ENCODE peak calls at places on chromosomes 13 and 19, in four cellular contexts. T, V, Y and D are unnamed samples.

GRCh38 chr13:32548837-32549236 is 10.2 kb upstream of the N4BP2L2 start:
- DNase-seq in T (no peak), V (no peak), Y (peak), D (no peak)

GRCh38 chr13:51636349-51636890 is 52.2 kb downstream of the WDFY2 start:
- DNase-seq in T (no peak), V (no peak), Y (no peak), D (no peak)

GRCh38 chr13:103222683-103223082 is 156.5 kb upstream of the SLC10A2 start:
- DNase-seq in T (no peak), V (no peak), Y (no peak), D (no peak)

GRCh38 chr13:27276188-27276587 is 5.6 kb downstream of the RASL11A start:
- DNase-seq in T (peak), V (no peak), Y (peak), D (no peak)

GRCh38 chr13:103282571-103283450 is 216.6 kb upstream of the SLC10A2 start:
- DNase-seq in T (no peak), V (peak), Y (peak), D (no peak)

GRCh38 chr13:50128406-50129048 is 113.3 kb downstream of the KCNRG start:
- DNase-seq in T (peak), V (peak), Y (no peak), D (peak)

GRCh38 chr19:10655457-10656312 is 1.5 kb downstream of the ILF3 start:
- DNase-seq in T (no peak), V (peak), Y (peak), D (peak)

GRCh38 chr19:50975766-50976165 is 6.4 kb upstream of the KLK6 start:
- DNase-seq in T (peak), V (peak), Y (no peak), D (no peak)

GRCh38 chr19:48835734-48836088 is 580 bp downstream of the HSD17B14 start:
- DNase-seq in T (peak), V (peak), Y (peak), D (peak)

GRCh38 chr13:42041684-42042035 is 6.8 kb upstream of the DGKH start:
- DNase-seq in T (peak), V (peak), Y (peak), D (no peak)

GRCh38 chr19:30691767-30692516 is 319.8 kb downstream of the ZNF536 start:
- DNase-seq in T (no peak), V (no peak), Y (no peak), D (no peak)

GRCh38 chr19:57010541-57010940 is 109.2 kb upstream of the USP29 start:
- DNase-seq in T (no peak), V (no peak), Y (no peak), D (no peak)

GRCh38 chr19:10617409-10618121 is 7.8 kb upstream of the SLC44A2 start:
- DNase-seq in T (no peak), V (no peak), Y (peak), D (no peak)

DNA sequence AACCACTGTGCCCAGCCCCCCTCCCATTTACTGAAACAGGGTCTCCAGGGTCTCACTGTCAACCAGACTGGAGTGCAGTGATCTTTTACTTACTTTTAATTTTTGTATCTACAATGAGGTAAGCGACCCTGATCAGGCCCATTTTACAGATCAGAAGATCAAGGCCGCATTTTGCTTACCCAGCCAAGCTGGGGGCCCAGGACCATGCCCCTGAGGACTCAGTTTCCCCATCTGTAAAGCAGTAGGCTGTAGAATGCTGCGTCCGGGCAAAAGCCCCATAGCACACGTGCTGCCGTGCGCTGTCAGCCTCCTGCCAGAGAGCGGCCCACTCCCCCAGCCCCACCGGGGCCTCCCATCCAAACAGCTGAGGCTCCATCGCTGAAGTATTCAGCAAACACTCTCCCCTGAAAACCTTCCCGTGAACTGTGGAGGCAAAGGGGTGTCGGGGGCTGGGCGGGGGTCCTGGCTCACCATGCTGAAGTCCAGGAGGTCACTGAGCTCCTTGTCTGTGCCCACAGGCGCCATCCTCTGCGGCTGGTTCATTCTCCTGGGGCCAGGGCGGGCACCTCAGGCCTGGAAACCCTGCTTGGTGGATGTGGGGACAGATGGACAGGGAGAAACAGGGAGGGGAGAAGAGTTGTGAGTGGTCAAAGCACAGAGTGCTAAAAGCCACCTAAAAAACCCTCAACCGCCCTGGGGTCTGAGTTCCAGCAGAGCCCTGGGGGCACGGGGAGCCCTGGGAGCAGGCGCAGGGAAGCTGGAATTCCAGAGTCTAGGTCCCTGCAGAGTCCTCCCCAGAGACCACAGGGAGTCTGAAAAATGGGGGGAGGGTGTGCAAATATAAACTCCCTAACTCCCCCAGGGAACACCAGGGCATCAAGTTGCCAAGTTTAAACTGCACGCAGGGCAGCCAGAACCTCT is 2.4 kb downstream of the TCF3 start:
- DNase-seq in T (no peak), V (no peak), Y (no peak), D (no peak)
- H3K9ac ChIP-seq in T (no peak), V (peak), Y (peak), D (peak)

GRCh38 chr19:12720296-12720695 is 3.4 kb downstream of the TNPO2 start:
- DNase-seq in T (no peak), V (no peak), Y (no peak), D (no peak)
- H3K9ac ChIP-seq in T (no peak), V (peak), Y (peak), D (peak)

GRCh38 chr19:41189425-41190065 is 3.5 kb upstream of the CYP2S1 start:
- DNase-seq in T (peak), V (peak), Y (no peak), D (no peak)

GRCh38 chr19:41195675-41196497 is 2.9 kb downstream of the CYP2S1 start:
- DNase-seq in T (no peak), V (no peak), Y (peak), D (no peak)

GRCh38 chr19:41193420-41194156 is 569 bp downstream of the CYP2S1 start:
- DNase-seq in T (no peak), V (no peak), Y (no peak), D (no peak)

GRCh38 chr19:41194157-41194552 is 1.1 kb downstream of the CYP2S1 start:
- DNase-seq in T (no peak), V (no peak), Y (no peak), D (no peak)

DNA sequence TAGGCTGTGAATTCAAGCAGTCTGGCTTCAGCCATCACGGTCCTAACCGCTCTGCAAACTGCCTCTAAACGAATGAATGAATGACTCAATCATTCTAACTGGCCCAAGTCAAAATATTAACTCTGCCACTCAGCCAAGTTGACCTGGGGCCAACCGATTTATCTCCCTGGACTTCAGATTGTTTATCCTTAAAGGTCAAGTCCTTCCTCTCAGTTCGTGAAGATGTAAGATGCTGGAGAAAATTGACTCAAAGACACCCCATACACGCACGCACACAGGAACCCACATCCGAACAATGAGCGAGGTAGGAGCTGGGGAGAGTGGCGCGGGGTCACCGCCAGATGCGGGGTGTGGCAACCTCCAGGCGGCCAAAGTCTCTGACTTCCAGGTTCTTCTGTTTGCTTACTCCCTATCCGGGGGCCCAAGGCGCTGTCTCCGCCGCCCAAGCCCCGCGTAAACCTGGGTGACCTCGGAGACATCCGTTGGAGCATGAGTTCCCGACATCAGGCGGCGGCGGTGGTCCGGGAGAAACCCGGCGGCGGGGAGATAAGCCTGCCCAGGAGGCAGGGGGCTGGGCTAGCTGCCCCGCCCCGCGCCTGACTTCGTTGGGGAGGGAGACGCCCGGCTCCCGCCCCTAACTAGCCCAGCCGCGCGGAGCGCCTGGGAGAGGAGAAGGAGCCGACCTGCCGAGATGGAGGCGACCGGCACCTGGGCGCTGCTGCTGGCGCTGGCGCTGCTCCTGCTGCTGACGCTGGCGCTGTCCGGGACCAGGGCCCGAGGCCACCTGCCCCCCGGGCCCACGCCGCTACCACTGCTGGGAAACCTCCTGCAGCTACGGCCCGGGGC is at the start of gene CYP2S1:
- DNase-seq in T (peak), V (peak), Y (peak), D (no peak)
- H3K9ac ChIP-seq in T (peak), V (peak), Y (peak), D (no peak)

DNA sequence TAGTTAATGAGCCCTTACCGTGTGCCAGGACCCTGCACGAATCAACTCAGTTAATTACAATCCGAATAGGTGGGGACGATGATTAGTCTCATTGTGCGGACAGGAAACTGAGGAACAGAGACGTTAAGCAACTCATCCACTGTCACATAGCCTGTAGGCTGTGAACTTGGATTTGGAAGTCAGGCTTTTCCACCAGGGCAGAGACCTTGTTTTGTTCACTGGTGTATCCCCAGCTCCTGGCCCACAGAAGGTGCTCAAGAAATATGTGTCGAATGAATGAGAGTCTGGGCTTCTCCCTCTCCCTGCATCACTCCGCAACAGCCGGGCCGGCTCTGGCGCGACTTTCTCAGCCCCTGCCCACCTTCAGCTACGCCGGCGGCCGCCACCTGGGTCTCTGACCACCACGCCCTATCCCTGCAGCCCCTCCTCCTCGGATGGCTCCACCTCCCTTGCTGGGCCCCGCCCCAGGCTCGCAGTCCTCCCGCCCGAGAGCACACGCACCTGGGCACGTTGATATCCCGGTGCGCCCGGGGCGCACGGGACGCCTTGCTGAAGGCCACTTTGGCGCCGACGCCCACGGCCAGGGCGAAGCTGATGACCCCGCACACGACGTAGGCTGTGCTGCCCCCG is 1.3 kb downstream of the SHISA7 start:
- DNase-seq in T (peak), V (peak), Y (no peak), D (no peak)
- H3K9ac ChIP-seq in T (no peak), V (no peak), Y (no peak), D (no peak)